ENCODE peak calls at places on chromosome 17, in seven cellular contexts. A, I, N, M, Y, C and J are unnamed samples.

GRCh38 chr17:77475012-77475976 is 334.5 kb downstream of the SEC14L1 start:
- DNase-seq in I (no peak), M (peak), Y (peak), A (no peak), C (peak), N (peak), J (no peak)

GRCh38 chr17:80772906-80773242 is 218.8 kb upstream of the CHMP6 start:
- DNase-seq in Y (no peak), N (no peak), M (no peak), I (no peak), C (no peak), A (no peak), J (no peak)

GRCh38 chr17:305090-305976 is 47.3 kb downstream of the RPH3AL start:
- DNase-seq in A (no peak), N (no peak), C (no peak), Y (no peak), I (no peak), M (no peak), J (no peak)

GRCh38 chr17:40600486-40601046 is 35.3 kb upstream of the CCR7 start:
- DNase-seq in Y (no peak), C (no peak), N (no peak), I (no peak), A (no peak), M (no peak), J (no peak)

GRCh38 chr17:60390881-60391418 is 983 bp downstream of the USP32 start:
- DNase-seq in A (peak), C (peak), Y (no peak), N (peak), M (no peak), I (peak), J (peak)

GRCh38 chr17:43515641-43516040 is 30.5 kb downstream of the ETV4 start:
- DNase-seq in Y (no peak), A (no peak), M (no peak), N (no peak), I (peak), C (no peak), J (no peak)

GRCh38 chr17:49209061-49209571 is 1.3 kb downstream of the GNGT2 start:
- DNase-seq in N (peak), M (no peak), C (no peak), I (no peak), Y (no peak), A (no peak), J (no peak)

GRCh38 chr17:67830440-67830839 is 5.1 kb downstream of the BPTF start:
- DNase-seq in M (no peak), C (no peak), I (no peak), N (no peak), A (no peak), Y (no peak), J (no peak)

GRCh38 chr17:50765454-50766221 is 1.7 kb downstream of the ANKRD40CL start:
- DNase-seq in I (no peak), A (peak), M (no peak), N (no peak), C (no peak), Y (no peak), J (peak)

GRCh38 chr17:33287096-33287495 is 6.0 kb downstream of the ASIC2 start:
- DNase-seq in Y (no peak), C (no peak), N (no peak), I (no peak), M (no peak), A (no peak), J (peak)

GRCh38 chr17:7348478-7349242 is 3.3 kb upstream of the KCTD11 start:
- DNase-seq in N (no peak), I (no peak), C (no peak), M (no peak), Y (no peak), A (no peak), J (peak)

GRCh38 chr17:47733047-47733413 is at the start of gene TBX21:
- DNase-seq in A (peak), Y (peak), M (peak), I (no peak), C (no peak), N (peak), J (peak)

GRCh38 chr17:67452681-67453554 is 75.8 kb downstream of the PITPNC1 start:
- DNase-seq in I (no peak), Y (no peak), M (no peak), N (no peak), A (no peak), C (no peak), J (no peak)

GRCh38 chr17:38967290-38967738 is at the start of gene FBXO47:
- DNase-seq in I (peak), C (peak), A (peak), N (peak), M (peak), Y (peak), J (peak)

GRCh38 chr17:63458478-63458877 is 12.4 kb upstream of the CYB561 start:
- DNase-seq in A (no peak), N (no peak), C (no peak), Y (no peak), M (no peak), I (no peak), J (no peak)

GRCh38 chr17:74332763-74333220 is 6.8 kb downstream of the KIF19 start:
- DNase-seq in A (peak), I (no peak), M (no peak), N (no peak), C (no peak), Y (no peak), J (no peak)

GRCh38 chr17:65292430-65292829 is 155.3 kb downstream of the RGS9 start:
- DNase-seq in M (no peak), Y (no peak), I (no peak), N (peak), A (no peak), C (no peak), J (no peak)

GRCh38 chr17:55254375-55254774 is 10.4 kb upstream of the HLF start:
- DNase-seq in Y (no peak), C (no peak), N (no peak), M (no peak), A (no peak), I (no peak), J (no peak)

GRCh38 chr17:34606721-34607120 is 27.3 kb downstream of the TMEM132E start:
- DNase-seq in M (no peak), A (no peak), I (no peak), Y (no peak), N (no peak), C (no peak), J (no peak)

GRCh38 chr17:8338806-8339205 is 834 bp upstream of the ODF4 start:
- DNase-seq in M (no peak), I (no peak), Y (no peak), N (no peak), A (no peak), C (no peak), J (no peak)

GRCh38 chr17:80219013-80219776 is 938 bp downstream of the SGSH start:
- DNase-seq in N (peak), I (peak), M (peak), A (peak), Y (peak), C (peak), J (peak)

GRCh38 chr17:77708049-77708448 is 250.5 kb upstream of the TNRC6C start:
- DNase-seq in I (no peak), Y (no peak), A (no peak), M (no peak), N (no peak), C (no peak), J (no peak)

GRCh38 chr17:64130559-64131001 is 636 bp upstream of the ERN1 start:
- DNase-seq in C (peak), N (peak), M (no peak), A (peak), I (no peak), Y (no peak), J (no peak)

GRCh38 chr17:57197672-57198071 is 58.7 kb upstream of the MSI2 start:
- DNase-seq in Y (no peak), N (no peak), C (no peak), M (no peak), I (no peak), A (no peak), J (no peak)

GRCh38 chr17:9020824-9021157 is 519 bp upstream of the NTN1 start:
- DNase-seq in A (no peak), M (no peak), I (no peak), N (no peak), C (no peak), Y (no peak), J (no peak)